ENCODE peak calls at places on chromosomes 12 and 14, in nine cellular contexts. N is right lobe of liver, J is gastrocnemius medialis, L is tibial nerve, M is endothelial cell of umbilical vein, T is testis, U is uterus, I is transverse colon, X is NB4. G is an unnamed sample.
A peak's percentile ranks its signal among the peaks of the same experiment; 100 is the strongest.

GRCh38 chr12:62552906-62553556 is 86.4 kb downstream of the MON2 start:
- DNase-seq in N (no peak), J (no peak), L (no peak), M (no peak), T (no peak), U (no peak), I (no peak), X (no peak), G (no peak)

GRCh38 chr14:100644383-100644782 is 57.2 kb upstream of the BEGAIN start:
- DNase-seq in N (no peak), J (no peak), L (no peak), M (peak; percentile 33), T (no peak), U (no peak), I (no peak), X (peak; percentile 24), G (no peak)

GRCh38 chr12:121495746-121496145 is 85.1 kb downstream of the KDM2B start:
- DNase-seq in N (peak; percentile 85), J (no peak), L (no peak), M (no peak), T (no peak), U (no peak), I (no peak), X (no peak), G (no peak)

GRCh38 chr12:110349521-110350151 is 53.9 kb downstream of the ANAPC7 start:
- DNase-seq in N (no peak), J (no peak), L (no peak), M (no peak), T (peak; percentile 59), U (no peak), I (no peak), X (peak; percentile 96), G (no peak)

GRCh38 chr14:74980746-74981661 is 21.7 kb upstream of the EIF2B2 start:
- DNase-seq in N (peak; percentile 43), J (peak; percentile 82), L (no peak), M (peak; percentile 67), T (peak; percentile 10), U (no peak), I (no peak), X (no peak), G (no peak)

GRCh38 chr12:8018666-8019581 is 13.6 kb upstream of the FOXJ2 start:
- DNase-seq in N (no peak), J (no peak), L (no peak), M (no peak), T (peak; percentile 63), U (no peak), I (no peak), X (peak; percentile 92), G (no peak)

GRCh38 chr12:91094036-91094660 is 17.1 kb downstream of the LUM start:
- DNase-seq in N (no peak), J (no peak), L (no peak), M (peak; percentile 30), T (no peak), U (no peak), I (no peak), X (no peak), G (no peak)

GRCh38 chr12:116076399-116076798 is 201.1 kb downstream of the MED13L start:
- DNase-seq in N (no peak), J (no peak), L (no peak), M (no peak), T (no peak), U (no peak), I (no peak), X (no peak), G (no peak)

GRCh38 chr12:109214131-109214530 is 95.0 kb downstream of the FOXN4 start:
- DNase-seq in N (no peak), J (no peak), L (no peak), M (no peak), T (no peak), U (no peak), I (no peak), X (no peak), G (no peak)

GRCh38 chr12:34348064-34348463 is 325.8 kb downstream of the ALG10 start:
- DNase-seq in N (no peak), J (no peak), L (no peak), M (no peak), T (no peak), U (no peak), I (no peak), X (no peak), G (no peak)

GRCh38 chr12:67750528-67751183 is 102.1 kb downstream of the DYRK2 start:
- DNase-seq in N (no peak), J (peak; percentile 43), L (no peak), M (no peak), T (no peak), U (no peak), I (no peak), X (no peak), G (no peak)

GRCh38 chr12:40921563-40922163 is 229.4 kb downstream of the CNTN1 start:
- DNase-seq in N (no peak), J (no peak), L (no peak), M (peak; percentile 27), T (no peak), U (no peak), I (no peak), X (peak; percentile 35), G (no peak)

GRCh38 chr12:18320036-18320617 is 58.8 kb downstream of the PIK3C2G start:
- DNase-seq in N (no peak), J (no peak), L (no peak), M (peak; percentile 48), T (no peak), U (no peak), I (no peak), X (peak; percentile 69), G (no peak)

GRCh38 chr12:6826125-6826733 is 2.0 kb upstream of the P3H3 start:
- DNase-seq in N (no peak), J (no peak), L (no peak), M (no peak), T (no peak), U (no peak), I (no peak), X (no peak), G (no peak)

GRCh38 chr12:70852416-70853150 is 68.0 kb downstream of the PTPRR start:
- DNase-seq in N (no peak), J (no peak), L (no peak), M (no peak), T (no peak), U (no peak), I (no peak), X (no peak), G (no peak)

DNA sequence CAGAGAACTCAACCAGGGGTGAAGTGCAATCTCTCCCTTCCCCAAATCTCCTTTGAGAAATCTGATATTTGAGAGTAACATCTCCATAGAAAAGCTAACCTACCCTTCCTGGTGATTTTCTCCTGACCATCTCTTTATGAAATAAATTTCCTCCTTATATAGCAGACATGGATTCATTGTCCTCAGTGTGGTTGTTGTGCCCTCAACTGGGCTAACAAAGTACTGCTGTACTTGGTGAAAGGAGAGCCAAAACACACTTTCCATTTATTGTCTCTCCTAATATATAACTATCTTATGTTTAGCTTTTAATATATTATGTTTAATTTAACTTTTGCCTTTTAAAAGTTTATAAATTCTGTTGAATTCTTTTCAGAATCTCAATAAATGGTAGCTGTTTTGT is 65.1 kb upstream of the SLCO1B1 start:
- DNase-seq in N (no peak), J (no peak), L (no peak), M (peak; percentile 33), T (peak; percentile 18), U (no peak), I (no peak), X (peak; percentile 35), G (no peak)
- TF ChIP-seq CTCF in N (peak; percentile 61), J (no peak), L (no peak), M (no peak), T (peak; percentile 26), U (peak; percentile 7), I (peak; percentile 15), X (peak; percentile 35), G (no peak)

DNA sequence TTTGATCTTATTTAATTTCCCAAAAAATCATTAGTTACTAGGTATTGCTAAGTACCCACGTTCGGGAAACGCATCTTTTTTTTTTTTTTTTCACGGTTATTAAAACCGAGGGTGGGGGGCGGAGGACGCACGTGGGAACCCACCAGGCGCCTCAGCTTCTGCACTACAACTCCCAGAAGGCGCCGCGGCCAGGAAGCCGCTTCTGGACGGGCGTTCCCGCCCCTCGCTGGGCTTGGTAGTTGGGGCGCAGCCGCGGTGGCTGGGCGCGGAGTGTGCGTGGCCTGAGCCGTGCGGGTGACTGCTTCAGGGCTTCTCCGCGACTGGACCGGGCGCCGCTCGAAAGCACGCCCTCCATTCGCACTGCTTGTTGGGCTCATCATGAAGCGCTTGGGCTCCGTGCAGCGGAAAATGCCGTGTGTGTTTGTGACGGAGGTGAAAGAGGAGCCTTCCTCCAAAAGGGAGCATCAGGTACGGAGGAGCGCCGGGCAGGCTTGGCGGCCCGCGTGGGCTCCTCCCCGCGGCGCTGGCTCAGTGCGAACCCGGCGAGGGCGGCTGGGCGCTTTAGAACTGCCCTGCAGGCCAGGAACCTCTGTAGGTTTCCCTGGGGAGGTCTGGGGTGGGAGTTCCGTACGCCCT is 6.2 kb upstream of the C12orf50 start:
- DNase-seq in N (peak; percentile 94), J (peak; percentile 81), L (peak; percentile 79), M (peak; percentile 90), T (peak; percentile 97), U (peak; percentile 87), I (peak; percentile 91), X (peak; percentile 95), G (peak; percentile 87)
- TF ChIP-seq POLR2A in N (peak; percentile 83), J (peak; percentile 80), L (peak; percentile 87), M (peak; percentile 90), T (peak; percentile 57), U (peak; percentile 83), I (peak; percentile 82), X (peak; percentile 98), G (peak; percentile 63)

GRCh38 chr12:26833692-26834168 is 736 bp upstream of the ITPR2 start:
- DNase-seq in N (peak; percentile 59), J (no peak), L (no peak), M (peak; percentile 46), T (peak; percentile 59), U (peak; percentile 30), I (peak; percentile 62), X (peak; percentile 86), G (peak; percentile 41)

GRCh38 chr12:26830783-26831601 is 2.0 kb downstream of the ITPR2 start:
- DNase-seq in N (peak; percentile 51), J (no peak), L (no peak), M (peak; percentile 56), T (peak; percentile 28), U (no peak), I (no peak), X (peak; percentile 80), G (no peak)

GRCh38 chr12:26830358-26830757 is 2.6 kb downstream of the ITPR2 start:
- DNase-seq in N (no peak), J (no peak), L (no peak), M (no peak), T (no peak), U (no peak), I (no peak), X (peak; percentile 39), G (no peak)

GRCh38 chr12:26832817-26833691 is at the start of gene ITPR2:
- DNase-seq in N (peak; percentile 98), J (peak; percentile 92), L (peak; percentile 91), M (peak; percentile 89), T (peak; percentile 96), U (peak; percentile 95), I (peak; percentile 97), X (peak; percentile 100), G (peak; percentile 96)

GRCh38 chr12:26831959-26832816 is 806 bp downstream of the ITPR2 start:
- DNase-seq in N (peak; percentile 92), J (peak; percentile 56), L (peak; percentile 40), M (peak; percentile 87), T (peak; percentile 77), U (peak; percentile 66), I (peak; percentile 64), X (peak; percentile 97), G (peak; percentile 70)
- TF ChIP-seq CTCF in N (peak; percentile 14), J (no peak), L (no peak), M (no peak), T (no peak), U (peak; percentile 19), I (no peak), X (peak; percentile 11), G (no peak)

GRCh38 chr12:88953029-88953586 is 372.8 kb upstream of the KITLG start:
- DNase-seq in N (no peak), J (no peak), L (no peak), M (no peak), T (no peak), U (no peak), I (no peak), X (no peak), G (no peak)
- TF ChIP-seq POLR2A in N (no peak), J (no peak), L (no peak), M (no peak), T (no peak), U (no peak), I (no peak), X (no peak), G (no peak)

G was measured in ovary.